ENCODE peak calls at places on chromosome 10, in eight cellular contexts. M is stimulated activated CD4-positive, alpha-beta T cell treated with anti-CD3 and anti-CD28 coated beads, Interleukin-2, amount 100 ng/mL, for 48 hours; E is uterus; Y is thoracic aorta; H is A549; Q is T-cell; D is B cell; C is head of caudate nucleus. I is an unnamed sample.

GRCh38 chr10:10477859-10478258 is 539.8 kb upstream of the CELF2 start:
- DNase-seq in C (no peak), Y (no peak), E (no peak), M (no peak), Q (no peak), D (no peak), H (no peak), I (no peak)

GRCh38 chr10:75021851-75022250 is 89.6 kb upstream of the SAMD8 start:
- DNase-seq in C (no peak), E (no peak), H (no peak), Y (no peak), D (no peak), Q (no peak), M (no peak), I (no peak)

GRCh38 chr10:116557305-116557880 is 11.7 kb downstream of the PNLIP start:
- DNase-seq in H (no peak), D (no peak), C (no peak), E (no peak), Y (no peak), Q (no peak), M (no peak), I (no peak)

GRCh38 chr10:114713525-114713924 is 55.5 kb upstream of the ABLIM1 start:
- DNase-seq in E (no peak), H (no peak), C (no peak), M (no peak), D (no peak), Y (no peak), Q (no peak), I (no peak)

GRCh38 chr10:96339956-96340904 is 18.6 kb downstream of the OPALIN start:
- DNase-seq in H (peak; percentile 71), Y (peak; percentile 6), M (peak; percentile 61), D (no peak), Q (peak; percentile 42), C (peak; percentile 90), E (peak; percentile 25), I (peak; percentile 66)

GRCh38 chr10:130992802-130993523 is 318.6 kb downstream of the TCERG1L start:
- DNase-seq in H (no peak), D (no peak), C (peak; percentile 32), Q (no peak), M (no peak), E (no peak), Y (no peak), I (no peak)

GRCh38 chr10:94443549-94443948 is 41.2 kb downstream of the TBC1D12 start:
- DNase-seq in Y (no peak), M (no peak), Q (no peak), D (no peak), E (no peak), C (no peak), H (no peak), I (no peak)

GRCh38 chr10:118488710-118489497 is 106.5 kb downstream of the PRLHR start:
- DNase-seq in D (no peak), C (no peak), Q (no peak), Y (no peak), M (no peak), E (no peak), H (no peak), I (no peak)

GRCh38 chr10:14545827-14546226 is 215.1 kb upstream of the FRMD4A start:
- DNase-seq in D (no peak), E (no peak), M (no peak), H (no peak), Q (no peak), Y (no peak), C (no peak), I (no peak)

GRCh38 chr10:93695720-93696119 is 6.7 kb downstream of the FRA10AC1 start:
- DNase-seq in M (no peak), E (no peak), C (no peak), Q (no peak), Y (no peak), H (no peak), D (no peak), I (no peak)

GRCh38 chr10:133257489-133258065 is 19.1 kb downstream of the ADAM8 start:
- DNase-seq in E (peak; percentile 48), C (peak; percentile 72), Y (no peak), D (peak; percentile 83), Q (no peak), M (no peak), H (peak; percentile 78), I (peak; percentile 79)

GRCh38 chr10:98041352-98042043 is 11.1 kb upstream of the CRTAC1 start:
- DNase-seq in H (peak; percentile 72), Q (peak; percentile 11), C (peak; percentile 93), M (peak; percentile 45), E (peak; percentile 36), D (no peak), Y (no peak), I (peak; percentile 71)

GRCh38 chr10:118035358-118036031 is 11.2 kb downstream of the RAB11FIP2 start:
- DNase-seq in E (no peak), M (no peak), H (no peak), D (no peak), Q (no peak), C (no peak), Y (no peak), I (no peak)

GRCh38 chr10:33559105-33559504 is 224.6 kb upstream of the NRP1 start:
- DNase-seq in Y (no peak), Q (no peak), E (peak; percentile 33), H (peak; percentile 5), C (no peak), M (no peak), D (no peak), I (peak; percentile 30)

GRCh38 chr10:29501692-29502091 is 133.1 kb downstream of the SVIL start:
- DNase-seq in Y (no peak), M (no peak), D (no peak), C (no peak), Q (no peak), H (peak; percentile 78), E (no peak), I (no peak)

GRCh38 chr10:27723436-27723835 is 22.2 kb downstream of the MKX start:
- DNase-seq in C (no peak), E (no peak), D (no peak), Q (no peak), Y (no peak), H (no peak), M (no peak), I (no peak)

GRCh38 chr10:102515724-102516123 is 12.0 kb downstream of the SUFU start:
- DNase-seq in H (no peak), Q (no peak), M (no peak), C (no peak), E (no peak), D (no peak), Y (no peak), I (no peak)

GRCh38 chr10:113475381-113475807 is 77.5 kb upstream of the HABP2 start:
- DNase-seq in E (no peak), Q (no peak), Y (no peak), D (no peak), H (no peak), M (no peak), C (no peak), I (no peak)

GRCh38 chr10:133315847-133316246 is 7.1 kb downstream of the ZNF511 start:
- DNase-seq in C (no peak), Y (no peak), E (no peak), Q (no peak), D (no peak), M (no peak), H (peak; percentile 82), I (no peak)

GRCh38 chr10:21732067-21732772 is 198.2 kb downstream of the MLLT10 start:
- DNase-seq in M (no peak), D (no peak), Y (no peak), E (peak; percentile 62), C (peak; percentile 84), H (peak; percentile 87), Q (peak; percentile 25), I (peak; percentile 74)

GRCh38 chr10:19745672-19746071 is 70.6 kb upstream of the PLXDC2 start:
- DNase-seq in C (no peak), E (no peak), M (no peak), H (no peak), Y (no peak), D (no peak), Q (no peak), I (no peak)

GRCh38 chr10:110268442-110268841 is 36.3 kb downstream of the SMNDC1 start:
- DNase-seq in C (no peak), E (no peak), D (no peak), H (no peak), M (no peak), Q (no peak), Y (no peak), I (no peak)

GRCh38 chr10:107740962-107741690 is 576.6 kb upstream of the SORCS1 start:
- DNase-seq in Y (no peak), C (no peak), H (no peak), D (no peak), Q (no peak), M (no peak), E (no peak), I (no peak)

GRCh38 chr10:110426294-110427153 is 71.2 kb upstream of the DUSP5 start:
- DNase-seq in C (no peak), Q (no peak), E (no peak), H (peak; percentile 97), Y (no peak), D (no peak), M (no peak), I (peak; percentile 62)

GRCh38 chr10:9807848-9808247 is 1209.8 kb upstream of the CELF2 start:
- DNase-seq in E (no peak), M (no peak), H (no peak), Q (no peak), C (no peak), Y (no peak), D (no peak), I (no peak)

GRCh38 chr10:92011560-92012214 is 88.1 kb downstream of the BTAF1 start:
- DNase-seq in Y (no peak), M (no peak), E (no peak), H (peak; percentile 57), D (no peak), Q (no peak), C (no peak), I (no peak)

GRCh38 chr10:125343118-125343752 is 182.9 kb upstream of the CTBP2 start:
- DNase-seq in E (no peak), D (no peak), C (peak; percentile 50), M (no peak), Y (no peak), Q (no peak), H (peak; percentile 49), I (no peak)

GRCh38 chr10:125840955-125841354 is 17.6 kb downstream of the BCCIP start:
- DNase-seq in H (peak; percentile 61), E (no peak), Q (no peak), Y (no peak), M (no peak), C (no peak), D (no peak), I (no peak)

GRCh38 chr10:50572017-50572491 is 51.7 kb downstream of the SGMS1 start:
- DNase-seq in E (no peak), M (no peak), D (no peak), H (no peak), C (no peak), Y (no peak), Q (no peak), I (no peak)

GRCh38 chr10:47164800-47165128 is 135.2 kb upstream of the GDF10 start:
- DNase-seq in Y (no peak), E (no peak), C (peak; percentile 27), M (no peak), H (no peak), D (no peak), Q (no peak), I (no peak)

GRCh38 chr10:7408494-7409044 is 2.3 kb downstream of the SFMBT2 start:
- DNase-seq in M (peak; percentile 28), D (peak; percentile 79), H (peak; percentile 68), Q (peak; percentile 48), Y (no peak), E (peak; percentile 72), C (peak; percentile 91), I (peak; percentile 76)

GRCh38 chr10:50992356-50992866 is 81.9 kb upstream of the PRKG1 start:
- DNase-seq in C (no peak), Q (no peak), D (no peak), H (no peak), M (no peak), Y (no peak), E (no peak), I (no peak)

GRCh38 chr10:119859422-119860258 is 13.0 kb downstream of the MCMBP start:
- DNase-seq in Q (no peak), M (no peak), D (peak; percentile 33), C (no peak), Y (no peak), E (no peak), H (peak; percentile 47), I (no peak)

GRCh38 chr10:71229726-71230655 is 17.6 kb downstream of the UNC5B start:
- DNase-seq in H (no peak), Y (no peak), C (no peak), D (no peak), M (no peak), E (no peak), Q (no peak), I (peak; percentile 21)

I was measured in left cardiac atrium.